ENCODE peak calls at places on chromosome 19, in five cellular contexts. Q is tibial nerve; M is mammary epithelial cell; A is Peyer's patch; T is CD8-positive, alpha-beta memory T cell. H is an unnamed sample. For H3K9me3, the result is how much of the 10 kb centered on the place peaks cover.

GRCh38 chr19:5628919-5629481 is 6.1 kb downstream of the SAFB start:
- DNase-seq in A (peak), Q (no peak), T (no peak), M (no peak), H (no peak)

GRCh38 chr19:51023946-51024345 is 2.5 kb downstream of the KLK11 start:
- DNase-seq in M (no peak), T (no peak), A (no peak), Q (no peak), H (no peak)

GRCh38 chr19:47240996-47241918 is 10.3 kb upstream of the BBC3 start:
- DNase-seq in A (peak), Q (no peak), M (peak), T (peak), H (peak)

GRCh38 chr19:53910170-53910518 is 1.1 kb downstream of the CACNG7 start:
- DNase-seq in T (no peak), Q (no peak), M (no peak), A (no peak), H (no peak)

GRCh38 chr19:27966390-27966816 is 1246.5 kb downstream of the UQCRFS1 start:
- DNase-seq in M (no peak), T (no peak), A (no peak), Q (no peak), H (no peak)

GRCh38 chr19:2054763-2055162 is 3.7 kb upstream of the MKNK2 start:
- DNase-seq in A (no peak), Q (no peak), M (no peak), T (no peak), H (no peak)

GRCh38 chr19:46416077-46416709 is 2.8 kb upstream of the CCDC8 start:
- DNase-seq in T (no peak), A (peak), Q (peak), M (peak), H (peak)

GRCh38 chr19:42150353-42150752 is 18.1 kb upstream of the POU2F2 start:
- DNase-seq in A (no peak), T (no peak), Q (no peak), M (no peak), H (no peak)

GRCh38 chr19:5078666-5079409 is 109.9 kb downstream of the KDM4B start:
- DNase-seq in A (no peak), M (no peak), T (no peak), Q (no peak), H (no peak)

GRCh38 chr19:51071006-51071405 is 6.1 kb upstream of the KLK13 start:
- DNase-seq in Q (no peak), T (no peak), A (no peak), M (peak), H (no peak)

GRCh38 chr19:5296021-5296420 is 44.6 kb downstream of the PTPRS start:
- DNase-seq in M (no peak), A (no peak), Q (no peak), T (no peak), H (no peak)

GRCh38 chr19:54670576-54671347 is 8.0 kb downstream of the LILRB4 start:
- DNase-seq in Q (no peak), M (no peak), A (no peak), T (no peak), H (no peak)

GRCh38 chr19:35828694-35829301 is 16.2 kb upstream of the PRODH2 start:
- DNase-seq in M (peak), Q (no peak), A (no peak), T (peak), H (peak)

GRCh38 chr19:45772130-45772880 is 3.3 kb upstream of the SIX5 start:
- DNase-seq in M (no peak), Q (no peak), T (no peak), A (no peak), H (no peak)

GRCh38 chr19:6475321-6476108 is 6.1 kb downstream of the DENND1C start:
- DNase-seq in T (no peak), M (no peak), Q (no peak), A (no peak), H (peak)

GRCh38 chr19:941292-942132 is 15.7 kb downstream of the ARID3A start:
- DNase-seq in A (no peak), T (no peak), Q (no peak), M (no peak), H (no peak)

GRCh38 chr19:41995959-41996797 is 2.1 kb upstream of the ATP1A3 start:
- DNase-seq in T (no peak), Q (no peak), A (no peak), M (no peak), H (no peak)

GRCh38 chr19:3585301-3586123 is at the start of gene GIPC3:
- DNase-seq in T (no peak), A (no peak), Q (no peak), M (no peak), H (no peak)

GRCh38 chr19:40512473-40513344 is 45.9 kb downstream of the SPTBN4 start:
- DNase-seq in T (no peak), Q (no peak), A (no peak), M (peak), H (no peak)

GRCh38 chr19:44718441-44719261 is 19.7 kb downstream of the CEACAM16 start:
- DNase-seq in A (no peak), Q (no peak), T (no peak), M (no peak), H (peak)

GRCh38 chr19:9128171-9128570 is 1.4 kb upstream of the OR7G3 start:
- DNase-seq in T (no peak), A (no peak), Q (no peak), M (peak), H (no peak)

GRCh38 chr19:11361037-11361770 is 6.0 kb downstream of the PLPPR2 start:
- DNase-seq in M (no peak), Q (no peak), A (no peak), T (no peak), H (peak)

GRCh38 chr19:18110833-18111232 is 13.3 kb downstream of the MAST3 start:
- DNase-seq in Q (no peak), M (no peak), A (no peak), T (no peak), H (no peak)

GRCh38 chr19:9018163-9018875 is 8.1 kb upstream of the MUC16 start:
- DNase-seq in M (no peak), Q (no peak), T (no peak), A (no peak), H (no peak)

GRCh38 chr19:43526884-43527859 is at the start of gene ETHE1:
- DNase-seq in M (peak), T (peak), Q (peak), A (peak), H (peak)

GRCh38 chr19:18109731-18110671 is 12.4 kb downstream of the MAST3 start:
- DNase-seq in T (peak), Q (no peak), M (no peak), A (peak), H (peak)

GRCh38 chr19:45499196-45500180 is 1.2 kb downstream of the PPM1N start:
- DNase-seq in T (peak), M (no peak), A (peak), Q (no peak), H (peak)

GRCh38 chr19:53782698-53783097 is 41.4 kb downstream of the NLRP12 start:
- DNase-seq in T (no peak), A (no peak), M (no peak), Q (no peak), H (no peak)

GRCh38 chr19:8343483-8343844 is 402 bp upstream of the KANK3 start:
- DNase-seq in T (no peak), M (no peak), Q (no peak), A (no peak), H (no peak)

GRCh38 chr19:30357580-30357954 is 14.6 kb upstream of the ZNF536 start:
- DNase-seq in Q (no peak), T (no peak), A (no peak), M (no peak), H (no peak)
- H3K9me3 ChIP-seq in Q (under half), T (under half), A (under half), M (under half), H (under half)

DNA sequence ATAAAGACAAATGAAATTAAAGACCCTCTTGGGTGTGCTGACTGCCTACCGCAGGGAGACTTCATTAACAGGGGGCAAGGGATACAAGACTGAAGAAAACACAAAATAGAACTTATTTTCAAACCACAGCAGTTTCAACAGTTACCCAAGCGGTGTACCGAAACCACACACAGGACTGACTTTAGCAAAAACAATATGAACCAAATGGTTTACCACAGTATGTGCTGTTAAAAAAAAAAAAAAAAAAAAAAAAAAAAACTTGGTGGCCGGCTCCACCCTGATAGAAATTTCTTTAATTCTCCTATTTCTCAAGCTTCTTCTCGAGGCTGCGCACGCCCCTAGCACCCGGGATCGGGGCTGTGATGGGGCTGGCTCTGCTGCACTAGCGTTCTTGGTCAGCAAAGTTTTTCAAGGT is 42.6 kb downstream of the KLF2 start:
- DNase-seq in T (peak), M (no peak), A (peak), Q (no peak), H (no peak)
- H3K4me3 ChIP-seq in T (peak), M (no peak), A (peak), Q (no peak), H (no peak)

GRCh38 chr19:58045411-58046050 is 11.7 kb downstream of the ZSCAN1 start:
- DNase-seq in M (no peak), T (no peak), Q (no peak), A (no peak), H (no peak)
- H3K9me3 ChIP-seq in M (under half), T (under half), Q (under half), A (under half), H (under half)

GRCh38 chr19:57171551-57172081 is 4.3 kb upstream of the DUXA start:
- DNase-seq in T (peak), Q (no peak), M (peak), A (no peak), H (no peak)
- H3K4me3 ChIP-seq in T (peak), Q (peak), M (peak), A (peak), H (no peak)

H was measured in Caco-2.